ENCODE peak calls at places on chromosomes 13 and 19, in four cellular contexts. R is K562, W is SK-N-SH, X is GM12878. U is an unnamed sample.

GRCh38 chr13:61873717-61874116 is 458.1 kb upstream of the PCDH20 start:
- DNase-seq in R (no peak), W (no peak), X (no peak), U (no peak)

GRCh38 chr13:113597386-113598080 is 13.0 kb downstream of the TFDP1 start:
- DNase-seq in R (no peak), W (no peak), X (no peak), U (peak)

GRCh38 chr13:34156841-34157365 is 339.0 kb downstream of the RFC3 start:
- DNase-seq in R (no peak), W (no peak), X (peak), U (no peak)

GRCh38 chr13:26881154-26881553 is 120.6 kb upstream of the GPR12 start:
- DNase-seq in R (no peak), W (peak), X (no peak), U (no peak)

GRCh38 chr19:18735324-18735723 is 51.8 kb downstream of the CRTC1 start:
- DNase-seq in R (no peak), W (no peak), X (no peak), U (no peak)

GRCh38 chr19:9342610-9343304 is 18.8 kb downstream of the ZNF559 start:
- DNase-seq in R (no peak), W (no peak), X (no peak), U (no peak)

GRCh38 chr13:27352698-27353097 is 71.7 kb upstream of the GTF3A start:
- DNase-seq in R (no peak), W (no peak), X (no peak), U (no peak)

GRCh38 chr19:17777840-17778620 is 16.9 kb upstream of the B3GNT3 start:
- DNase-seq in R (peak), W (peak), X (no peak), U (peak)

GRCh38 chr19:29564574-29565005 is 38.8 kb downstream of the VSTM2B start:
- DNase-seq in R (no peak), W (no peak), X (no peak), U (no peak)

GRCh38 chr19:14347999-14348889 is 33.0 kb upstream of the ADGRE5 start:
- DNase-seq in R (peak), W (peak), X (no peak), U (peak)

GRCh38 chr19:12580180-12580694 is 29.0 kb upstream of the ZNF564 start:
- DNase-seq in R (no peak), W (no peak), X (no peak), U (no peak)

GRCh38 chr19:54133957-54134590 is 3.5 kb upstream of the CNOT3 start:
- DNase-seq in R (no peak), W (no peak), X (no peak), U (no peak)

GRCh38 chr13:100128373-100128772 is 39.5 kb downstream of the PCCA start:
- DNase-seq in R (no peak), W (no peak), X (no peak), U (no peak)

GRCh38 chr19:2479556-2480194 is 3.7 kb downstream of the GADD45B start:
- DNase-seq in R (no peak), W (no peak), X (no peak), U (no peak)

GRCh38 chr19:49362048-49362925 is at the start of gene TEAD2:
- DNase-seq in R (peak), W (peak), X (no peak), U (peak)

GRCh38 chr19:55581828-55582223 is 1.2 kb upstream of the ZNF579 start:
- DNase-seq in R (no peak), W (no peak), X (no peak), U (no peak)

GRCh38 chr19:51809787-51810186 is 14.8 kb downstream of the FPR3 start:
- DNase-seq in R (no peak), W (no peak), X (no peak), U (no peak)

GRCh38 chr19:5484398-5485285 is 29.4 kb downstream of the ZNRF4 start:
- DNase-seq in R (no peak), W (peak), X (no peak), U (no peak)

GRCh38 chr19:18292810-18293641 is 11.6 kb upstream of the JUND start:
- DNase-seq in R (peak), W (peak), X (no peak), U (peak)

GRCh38 chr13:62357887-62358645 is 942.4 kb upstream of the PCDH20 start:
- DNase-seq in R (no peak), W (no peak), X (peak), U (peak)

GRCh38 chr19:12969292-12969988 is at the start of gene DAND5:
- DNase-seq in R (peak), W (peak), X (no peak), U (no peak)

GRCh38 chr13:22243519-22244197 is 572.8 kb downstream of the FGF9 start:
- DNase-seq in R (no peak), W (no peak), X (no peak), U (no peak)

GRCh38 chr19:49020931-49021895 is 2.9 kb downstream of the CGB3 start:
- DNase-seq in R (no peak), W (peak), X (no peak), U (no peak)

GRCh38 chr19:30968210-30968609 is 381.0 kb downstream of the TSHZ3 start:
- DNase-seq in R (no peak), W (no peak), X (no peak), U (peak)

GRCh38 chr13:100138859-100139491 is 50.1 kb downstream of the PCCA start:
- DNase-seq in R (no peak), W (no peak), X (no peak), U (no peak)

GRCh38 chr19:34034318-34034846 is 137.9 kb upstream of the LSM14A start:
- DNase-seq in R (no peak), W (no peak), X (no peak), U (no peak)

GRCh38 chr13:59320021-59320420 is 843.7 kb downstream of the DIAPH3 start:
- DNase-seq in R (no peak), W (no peak), X (no peak), U (no peak)

GRCh38 chr19:2603320-2603719 is 99.2 kb downstream of the GNG7 start:
- DNase-seq in R (no peak), W (no peak), X (no peak), U (peak)

GRCh38 chr13:99900960-99901359 is 70.6 kb downstream of the ZIC5 start:
- DNase-seq in R (no peak), W (no peak), X (no peak), U (no peak)

GRCh38 chr19:44998025-44998424 is 3.2 kb upstream of the RELB start:
- DNase-seq in R (no peak), W (no peak), X (no peak), U (no peak)

GRCh38 chr19:55931936-55932386 is at the start of gene NLRP13:
- DNase-seq in R (no peak), W (no peak), X (no peak), U (no peak)

GRCh38 chr13:77222909-77223308 is 104.0 kb downstream of the MYCBP2 start:
- DNase-seq in R (no peak), W (no peak), X (no peak), U (no peak)

GRCh38 chr19:50796128-50796633 is 6.0 kb downstream of the ACP4 start:
- DNase-seq in R (peak), W (peak), X (no peak), U (no peak)

GRCh38 chr13:101512650-101513049 is 60.2 kb downstream of the ITGBL1 start:
- DNase-seq in R (no peak), W (no peak), X (no peak), U (no peak)

GRCh38 chr13:67075239-67075638 is 154.9 kb downstream of the PCDH9 start:
- DNase-seq in R (no peak), W (no peak), X (no peak), U (no peak)

GRCh38 chr19:41449079-41449864 is 6.3 kb downstream of the ERICH4 start:
- DNase-seq in R (peak), W (peak), X (no peak), U (peak)

GRCh38 chr19:982567-983170 is 1.5 kb upstream of the WDR18 start:
- DNase-seq in R (peak), W (peak), X (no peak), U (peak)

GRCh38 chr19:56838930-56839664 is 1.4 kb downstream of the PEG3 start:
- DNase-seq in R (no peak), W (peak), X (no peak), U (no peak)

DNA sequence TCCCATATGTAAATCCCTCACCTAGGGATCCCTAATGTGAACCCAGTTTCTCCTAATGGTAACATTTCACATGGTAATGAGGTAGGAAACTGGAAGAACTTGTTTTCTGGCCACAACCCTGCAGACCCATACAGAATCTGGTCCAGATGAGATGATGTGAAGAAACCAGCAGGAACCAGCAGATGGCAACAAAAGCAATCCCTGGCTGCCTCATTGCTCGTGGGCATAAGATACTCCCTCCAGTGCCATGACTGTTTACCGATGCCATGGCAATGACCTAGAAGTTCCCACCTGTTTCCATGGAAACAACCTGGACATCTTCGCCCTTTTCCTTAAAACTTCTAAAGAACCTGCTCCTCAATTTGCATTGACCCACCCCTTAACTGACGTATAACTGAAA is 1.4 kb upstream of the CD209 start:
- DNase-seq in R (no peak), W (no peak), X (no peak), U (peak)
- TF ChIP-seq USF1 in R (no peak), W (no peak), X (no peak), U (no peak)

GRCh38 chr13:97306106-97306505 is 84.0 kb downstream of the MBNL2 start:
- DNase-seq in R (no peak), W (no peak), X (no peak), U (no peak)
- TF ChIP-seq USF1 in R (no peak), W (no peak), X (no peak), U (no peak)

DNA sequence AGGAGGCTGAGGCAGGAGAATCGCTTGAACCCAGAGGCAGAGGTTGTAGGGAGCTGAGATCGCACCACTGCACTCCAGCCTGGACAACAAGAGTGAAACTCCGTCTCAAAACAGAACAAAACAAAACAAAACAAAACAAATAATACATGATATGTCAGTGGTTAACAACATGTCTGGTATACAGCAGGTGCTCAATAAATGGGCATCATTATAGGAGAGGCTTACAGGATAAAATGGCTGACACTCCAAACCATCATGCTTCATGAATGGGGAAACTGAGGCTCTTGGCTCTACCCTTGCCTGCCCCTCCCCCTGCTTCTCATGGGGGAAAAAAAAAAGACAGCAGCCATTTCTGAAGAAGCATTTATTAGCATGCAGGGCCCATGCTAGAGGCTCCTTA is 3.0 kb upstream of the RAB3D start:
- DNase-seq in R (no peak), W (no peak), X (no peak), U (no peak)
- TF ChIP-seq USF1 in R (no peak), W (no peak), X (no peak), U (no peak)

GRCh38 chr13:48252176-48252575 is 19.2 kb downstream of the ITM2B start:
- DNase-seq in R (no peak), W (no peak), X (no peak), U (no peak)
- TF ChIP-seq USF1 in R (no peak), W (no peak), X (no peak), U (no peak)